ENCODE peak calls at places on chromosomes 7 and 10, in seven cellular contexts. One of them, this sample, is unnamed.

GRCh38 chr7:158816995-158817394 is 12.3 kb downstream of the ESYT2 start:
- DNase-seq in IMR-90: no peak
- DNase-seq in A549: no peak
- DNase-seq in prostate gland: no peak
- DNase-seq in GM12878: no peak
- DNase-seq in spleen: no peak
- DNase-seq in adrenal gland: no peak
- DNase-seq in this sample: no peak

GRCh38 chr7:40105879-40106473 is 28.4 kb downstream of the MPLKIP start:
- DNase-seq in IMR-90: peak
- DNase-seq in A549: no peak
- DNase-seq in prostate gland: no peak
- DNase-seq in GM12878: no peak
- DNase-seq in spleen: no peak
- DNase-seq in adrenal gland: no peak
- DNase-seq in this sample: no peak

GRCh38 chr7:141567465-141567864 is 16.3 kb downstream of the AGK start:
- DNase-seq in IMR-90: no peak
- DNase-seq in A549: no peak
- DNase-seq in prostate gland: no peak
- DNase-seq in GM12878: no peak
- DNase-seq in spleen: no peak
- DNase-seq in adrenal gland: no peak
- DNase-seq in this sample: no peak

GRCh38 chr7:80991654-80992053 is 72.8 kb upstream of the SEMA3C start:
- DNase-seq in IMR-90: no peak
- DNase-seq in A549: no peak
- DNase-seq in prostate gland: no peak
- DNase-seq in GM12878: no peak
- DNase-seq in spleen: no peak
- DNase-seq in adrenal gland: no peak
- DNase-seq in this sample: no peak

GRCh38 chr10:105950410-105950809 is 1214.1 kb downstream of the SORCS1 start:
- DNase-seq in IMR-90: peak
- DNase-seq in A549: peak
- DNase-seq in prostate gland: peak
- DNase-seq in GM12878: peak
- DNase-seq in spleen: no peak
- DNase-seq in adrenal gland: peak
- DNase-seq in this sample: no peak

GRCh38 chr10:129758180-129758579 is 205.9 kb downstream of the EBF3 start:
- DNase-seq in IMR-90: no peak
- DNase-seq in A549: no peak
- DNase-seq in prostate gland: peak
- DNase-seq in GM12878: no peak
- DNase-seq in spleen: peak
- DNase-seq in adrenal gland: no peak
- DNase-seq in this sample: peak

GRCh38 chr10:33116293-33116697 is 158.3 kb upstream of the ITGB1 start:
- DNase-seq in IMR-90: peak
- DNase-seq in A549: no peak
- DNase-seq in prostate gland: no peak
- DNase-seq in GM12878: no peak
- DNase-seq in spleen: no peak
- DNase-seq in adrenal gland: peak
- DNase-seq in this sample: no peak

GRCh38 chr7:1432411-1433082 is 26.7 kb downstream of the MICALL2 start:
- DNase-seq in IMR-90: peak
- DNase-seq in A549: peak
- DNase-seq in prostate gland: peak
- DNase-seq in GM12878: no peak
- DNase-seq in spleen: peak
- DNase-seq in adrenal gland: peak
- DNase-seq in this sample: peak

GRCh38 chr7:95569720-95570119 is 26.6 kb downstream of the PDK4 start:
- DNase-seq in IMR-90: no peak
- DNase-seq in A549: no peak
- DNase-seq in prostate gland: no peak
- DNase-seq in GM12878: no peak
- DNase-seq in spleen: no peak
- DNase-seq in adrenal gland: no peak
- DNase-seq in this sample: no peak

GRCh38 chr10:119546009-119546408 is 3.5 kb upstream of the RGS10 start:
- DNase-seq in IMR-90: peak
- DNase-seq in A549: no peak
- DNase-seq in prostate gland: no peak
- DNase-seq in GM12878: no peak
- DNase-seq in spleen: no peak
- DNase-seq in adrenal gland: no peak
- DNase-seq in this sample: no peak

GRCh38 chr7:151459726-151460473 is 20.0 kb upstream of the CRYGN start:
- DNase-seq in IMR-90: peak
- DNase-seq in A549: peak
- DNase-seq in prostate gland: peak
- DNase-seq in GM12878: no peak
- DNase-seq in spleen: no peak
- DNase-seq in adrenal gland: peak
- DNase-seq in this sample: peak

GRCh38 chr7:107387077-107387476 is 82.8 kb upstream of the GPR22 start:
- DNase-seq in IMR-90: peak
- DNase-seq in A549: no peak
- DNase-seq in prostate gland: no peak
- DNase-seq in GM12878: no peak
- DNase-seq in spleen: peak
- DNase-seq in adrenal gland: peak
- DNase-seq in this sample: no peak

GRCh38 chr10:73910764-73911552 is at the start of gene PLAU:
- DNase-seq in IMR-90: peak
- DNase-seq in A549: no peak
- DNase-seq in prostate gland: peak
- DNase-seq in GM12878: no peak
- DNase-seq in spleen: peak
- DNase-seq in adrenal gland: peak
- DNase-seq in this sample: peak

GRCh38 chr7:10939237-10939910 is 34.3 kb upstream of the PHF14 start:
- DNase-seq in IMR-90: no peak
- DNase-seq in A549: peak
- DNase-seq in prostate gland: no peak
- DNase-seq in GM12878: no peak
- DNase-seq in spleen: no peak
- DNase-seq in adrenal gland: no peak
- DNase-seq in this sample: no peak

GRCh38 chr10:93790454-93790853 is 32.7 kb downstream of the LGI1 start:
- DNase-seq in IMR-90: no peak
- DNase-seq in A549: no peak
- DNase-seq in prostate gland: no peak
- DNase-seq in GM12878: no peak
- DNase-seq in spleen: no peak
- DNase-seq in adrenal gland: no peak
- DNase-seq in this sample: no peak

GRCh38 chr7:2006231-2006771 is 226.4 kb downstream of the MAD1L1 start:
- DNase-seq in IMR-90: no peak
- DNase-seq in A549: no peak
- DNase-seq in prostate gland: no peak
- DNase-seq in GM12878: no peak
- DNase-seq in spleen: peak
- DNase-seq in adrenal gland: peak
- DNase-seq in this sample: peak

GRCh38 chr10:122161795-122162194 is 109.3 kb upstream of the BTBD16 start:
- DNase-seq in IMR-90: no peak
- DNase-seq in A549: no peak
- DNase-seq in prostate gland: no peak
- DNase-seq in GM12878: no peak
- DNase-seq in spleen: peak
- DNase-seq in adrenal gland: no peak
- DNase-seq in this sample: no peak

GRCh38 chr10:122162566-122163181 is 108.4 kb upstream of the BTBD16 start:
- DNase-seq in IMR-90: no peak
- DNase-seq in A549: no peak
- DNase-seq in prostate gland: no peak
- DNase-seq in GM12878: no peak
- DNase-seq in spleen: no peak
- DNase-seq in adrenal gland: no peak
- DNase-seq in this sample: peak

GRCh38 chr10:122164815-122165491 is 106.1 kb upstream of the BTBD16 start:
- DNase-seq in IMR-90: no peak
- DNase-seq in A549: no peak
- DNase-seq in prostate gland: no peak
- DNase-seq in GM12878: no peak
- DNase-seq in spleen: no peak
- DNase-seq in adrenal gland: no peak
- DNase-seq in this sample: peak

GRCh38 chr10:122164028-122164601 is 107.0 kb upstream of the BTBD16 start:
- DNase-seq in IMR-90: no peak
- DNase-seq in A549: no peak
- DNase-seq in prostate gland: no peak
- DNase-seq in GM12878: no peak
- DNase-seq in spleen: no peak
- DNase-seq in adrenal gland: no peak
- DNase-seq in this sample: no peak

DNA sequence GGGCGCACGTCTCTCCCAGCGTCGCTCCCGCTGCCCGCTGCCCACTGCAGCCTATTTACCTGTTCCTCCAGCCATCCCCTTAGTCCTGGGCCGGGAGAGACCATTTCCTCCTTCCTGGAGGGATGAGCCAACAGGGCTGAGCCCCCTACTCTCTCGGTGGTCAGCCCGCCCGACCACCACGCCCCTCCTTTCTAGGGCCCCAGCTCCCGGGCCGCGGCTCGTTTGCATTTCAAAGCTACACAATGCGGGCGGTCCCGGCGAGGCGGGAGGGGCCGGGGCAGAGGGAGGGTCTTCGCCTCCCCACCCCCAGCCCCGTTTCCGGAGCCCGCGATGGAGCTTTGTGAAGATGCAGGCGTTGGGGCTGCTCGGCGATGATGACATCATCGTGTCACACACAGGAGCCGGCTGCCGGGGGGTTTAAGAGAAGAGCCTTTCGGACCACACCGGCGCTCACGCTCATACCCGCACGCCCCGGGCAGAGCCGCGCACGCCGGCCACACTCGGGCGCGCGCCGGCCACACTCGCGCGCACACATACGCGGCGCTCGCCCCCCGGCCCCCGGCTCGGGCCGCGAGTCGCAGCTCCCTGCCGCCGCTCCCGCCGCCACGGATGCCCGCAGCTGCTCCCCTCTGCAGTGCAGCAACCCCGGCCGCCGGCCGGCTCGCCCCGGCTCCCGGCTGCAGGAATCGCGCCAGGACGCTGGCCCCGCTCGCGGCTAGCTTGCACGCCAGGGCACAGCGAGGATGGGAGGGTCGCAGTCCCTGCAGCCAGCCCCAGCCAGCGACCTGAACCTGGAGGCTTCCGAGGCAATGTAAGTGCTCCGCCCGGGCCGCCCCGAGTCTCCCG is 107.7 kb upstream of the BTBD16 start:
- DNase-seq in IMR-90: peak
- DNase-seq in A549: no peak
- DNase-seq in prostate gland: no peak
- DNase-seq in GM12878: no peak
- DNase-seq in spleen: peak
- DNase-seq in adrenal gland: no peak
- DNase-seq in this sample: no peak
- TF ChIP-seq POLR2A in IMR-90: no peak
- TF ChIP-seq POLR2A in A549: no peak
- TF ChIP-seq POLR2A in prostate gland: no peak
- TF ChIP-seq POLR2A in GM12878: no peak
- TF ChIP-seq POLR2A in spleen: no peak
- TF ChIP-seq POLR2A in adrenal gland: no peak
- TF ChIP-seq POLR2A in this sample: no peak

GRCh38 chr10:44978570-44979280 is at the start of gene DEPP1:
- DNase-seq in IMR-90: peak
- DNase-seq in A549: peak
- DNase-seq in prostate gland: peak
- DNase-seq in GM12878: no peak
- DNase-seq in spleen: peak
- DNase-seq in adrenal gland: peak
- DNase-seq in this sample: peak
- TF ChIP-seq POLR2A in IMR-90: peak
- TF ChIP-seq POLR2A in A549: peak
- TF ChIP-seq POLR2A in prostate gland: peak
- TF ChIP-seq POLR2A in GM12878: peak
- TF ChIP-seq POLR2A in spleen: peak
- TF ChIP-seq POLR2A in adrenal gland: peak
- TF ChIP-seq POLR2A in this sample: peak

DNA sequence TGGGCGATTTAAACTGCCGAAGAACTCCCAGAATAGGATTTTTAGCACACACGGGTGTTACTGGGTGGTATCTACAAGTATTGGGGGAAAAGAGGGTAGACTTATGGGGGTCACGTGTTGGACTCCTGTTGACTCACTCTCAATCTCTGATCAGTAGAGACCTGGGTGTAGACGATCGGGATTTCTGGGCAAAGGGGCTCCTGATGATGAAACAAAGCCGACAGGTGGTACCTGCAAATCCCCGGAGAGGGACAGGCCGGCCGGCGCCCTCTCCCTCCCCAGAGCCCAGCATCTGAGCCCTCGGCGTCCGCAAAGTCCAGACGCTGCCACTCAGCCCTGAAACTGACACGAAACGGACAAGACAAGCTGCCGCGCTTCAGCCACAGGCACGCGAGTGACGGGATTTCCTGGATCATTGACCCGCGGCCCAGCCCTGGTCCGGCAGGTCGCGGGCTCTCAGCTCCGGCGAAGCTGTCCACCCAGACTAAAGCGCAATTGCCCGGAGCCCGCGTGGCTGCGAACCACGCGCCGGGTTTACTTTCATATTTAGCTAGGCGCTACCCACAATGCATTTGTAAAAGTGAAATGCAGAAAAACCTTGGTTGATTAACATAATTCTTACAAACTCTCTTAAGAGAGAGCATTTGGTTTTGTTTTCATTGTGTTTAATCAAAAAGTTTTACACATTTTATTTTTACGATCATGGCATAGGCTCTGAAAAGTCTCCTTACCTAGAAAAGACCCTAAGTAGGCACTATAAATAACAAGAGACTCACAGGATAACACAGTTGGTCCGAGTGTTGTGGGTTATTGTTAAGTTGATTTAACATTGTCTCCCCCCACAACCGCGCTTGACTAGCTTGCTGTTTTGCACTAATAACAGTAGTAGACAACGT is 56.9 kb upstream of the EZH2 start:
- DNase-seq in IMR-90: peak
- DNase-seq in A549: peak
- DNase-seq in prostate gland: peak
- DNase-seq in GM12878: peak
- DNase-seq in spleen: peak
- DNase-seq in adrenal gland: peak
- DNase-seq in this sample: peak
- TF ChIP-seq POLR2A in IMR-90: no peak
- TF ChIP-seq POLR2A in A549: peak
- TF ChIP-seq POLR2A in prostate gland: peak
- TF ChIP-seq POLR2A in GM12878: peak
- TF ChIP-seq POLR2A in spleen: no peak
- TF ChIP-seq POLR2A in adrenal gland: peak
- TF ChIP-seq POLR2A in this sample: peak

DNA sequence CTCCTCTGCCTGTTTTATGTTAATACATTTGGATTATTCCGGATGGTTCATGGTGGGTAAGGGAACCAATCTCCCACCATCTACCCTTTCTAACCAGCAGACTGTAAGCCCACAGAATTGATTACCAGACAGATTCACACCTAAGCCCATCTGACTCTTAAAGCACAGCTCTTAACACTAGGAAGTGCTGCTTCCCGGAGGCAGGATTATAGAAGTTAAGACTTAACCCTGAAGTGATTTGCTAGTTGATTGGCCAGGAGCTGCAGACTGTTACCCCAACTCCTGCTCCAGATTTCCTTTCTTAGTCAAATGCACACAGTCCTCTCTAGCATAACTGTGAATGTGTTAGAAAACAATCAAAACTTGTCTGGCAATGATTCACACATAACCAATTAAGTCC is 221.7 kb downstream of the CDK14 start:
- DNase-seq in IMR-90: no peak
- DNase-seq in A549: no peak
- DNase-seq in prostate gland: no peak
- DNase-seq in GM12878: no peak
- DNase-seq in spleen: no peak
- DNase-seq in adrenal gland: no peak
- DNase-seq in this sample: no peak
- TF ChIP-seq POLR2A in IMR-90: no peak
- TF ChIP-seq POLR2A in A549: no peak
- TF ChIP-seq POLR2A in prostate gland: no peak
- TF ChIP-seq POLR2A in GM12878: no peak
- TF ChIP-seq POLR2A in spleen: no peak
- TF ChIP-seq POLR2A in adrenal gland: no peak
- TF ChIP-seq POLR2A in this sample: no peak